ENCODE peak calls at places on chromosomes 1 and 21, in four cellular contexts. J, C, M and G are unnamed samples.

GRCh38 chr1:86436041-86436440 is 12.1 kb downstream of the CLCA2 start:
- DNase-seq in J (no peak), C (no peak), M (no peak), G (no peak)

GRCh38 chr21:25639167-25639921 is at the start of gene JAM2:
- DNase-seq in J (no peak), C (peak; percentile 36), M (no peak), G (peak; percentile 43)

GRCh38 chr1:78472251-78472620 is 18.5 kb upstream of the PTGFR start:
- DNase-seq in J (no peak), C (no peak), M (no peak), G (no peak)

GRCh38 chr1:37748563-37748962 is 16.4 kb downstream of the EPHA10 start:
- DNase-seq in J (no peak), C (no peak), M (no peak), G (no peak)

GRCh38 chr1:14238472-14239059 is 359.9 kb upstream of the KAZN start:
- DNase-seq in J (no peak), C (no peak), M (no peak), G (no peak)

GRCh38 chr21:37437376-37438080 is 71.0 kb downstream of the DYRK1A start:
- DNase-seq in J (no peak), C (no peak), M (no peak), G (no peak)

GRCh38 chr1:20266642-20267041 is 24.0 kb upstream of the VWA5B1 start:
- DNase-seq in J (no peak), C (no peak), M (no peak), G (no peak)

GRCh38 chr1:8382051-8382505 is 64.2 kb downstream of the SLC45A1 start:
- DNase-seq in J (no peak), C (no peak), M (no peak), G (no peak)

GRCh38 chr1:225435957-225436392 is 8.1 kb upstream of the LBR start:
- DNase-seq in J (no peak), C (no peak), M (no peak), G (no peak)

GRCh38 chr1:67615886-67616285 is 69.1 kb upstream of the GADD45A start:
- DNase-seq in J (no peak), C (no peak), M (no peak), G (no peak)

GRCh38 chr1:111110197-111110899 is 29.5 kb downstream of the DRAM2 start:
- DNase-seq in J (no peak), C (no peak), M (no peak), G (no peak)

GRCh38 chr1:64004451-64004850 is 199.0 kb upstream of the UBE2U start:
- DNase-seq in J (no peak), C (no peak), M (no peak), G (no peak)

GRCh38 chr1:5796028-5796427 is 196.2 kb downstream of the NPHP4 start:
- DNase-seq in J (no peak), C (no peak), M (no peak), G (no peak)

GRCh38 chr1:65232402-65233122 is 76.8 kb upstream of the DNAJC6 start:
- DNase-seq in J (no peak), C (no peak), M (no peak), G (no peak)

GRCh38 chr1:46547481-46548383 is 3.7 kb downstream of the KNCN start:
- DNase-seq in J (no peak), C (no peak), M (peak; percentile 17), G (no peak)

GRCh38 chr21:34821717-34822116 is 152.9 kb downstream of the CLIC6 start:
- DNase-seq in J (no peak), C (no peak), M (no peak), G (no peak)

GRCh38 chr1:237105826-237106225 is 63.8 kb downstream of the RYR2 start:
- DNase-seq in J (no peak), C (no peak), M (no peak), G (no peak)

GRCh38 chr21:15820857-15821256 is 91.1 kb downstream of the USP25 start:
- DNase-seq in J (no peak), C (no peak), M (no peak), G (no peak)

GRCh38 chr1:119159096-119159495 is 18.6 kb upstream of the WARS2 start:
- DNase-seq in J (no peak), C (no peak), M (no peak), G (no peak)

GRCh38 chr1:110150330-110151174 is at the start of gene SLC6A17:
- DNase-seq in J (no peak), C (no peak), M (no peak), G (no peak)

GRCh38 chr1:168320805-168321577 is 40.3 kb downstream of the TBX19 start:
- DNase-seq in J (no peak), C (peak; percentile 20), M (no peak), G (no peak)

GRCh38 chr1:210301254-210301955 is 27.3 kb upstream of the HHAT start:
- DNase-seq in J (no peak), C (no peak), M (no peak), G (no peak)

GRCh38 chr1:67355745-67356424 is 48.2 kb downstream of the IL12RB2 start:
- DNase-seq in J (no peak), C (no peak), M (no peak), G (no peak)

GRCh38 chr1:83011270-83011669 is 987.7 kb downstream of the TTLL7 start:
- DNase-seq in J (no peak), C (no peak), M (no peak), G (no peak)

GRCh38 chr1:81179239-81179638 is 621.5 kb upstream of the ADGRL2 start:
- DNase-seq in J (no peak), C (peak; percentile 81), M (no peak), G (no peak)

GRCh38 chr1:91650764-91651163 is 150.1 kb downstream of the CDC7 start:
- DNase-seq in J (no peak), C (no peak), M (no peak), G (no peak)
- H3K27ac ChIP-seq in J (peak overlapping the region; percentile 63), C (no peak overlapping the region), M (no peak overlapping the region), G (no peak overlapping the region)

GRCh38 chr21:39726133-39726532 is 18.9 kb upstream of the IGSF5 start:
- DNase-seq in J (no peak), C (no peak), M (no peak), G (no peak)

GRCh38 chr21:39727401-39728120 is 17.4 kb upstream of the IGSF5 start:
- DNase-seq in J (no peak), C (peak; percentile 75), M (no peak), G (no peak)

GRCh38 chr21:39728341-39728740 is 16.6 kb upstream of the IGSF5 start:
- DNase-seq in J (no peak), C (peak; percentile 95), M (no peak), G (no peak)

GRCh38 chr21:39724944-39725343 is 20.0 kb upstream of the IGSF5 start:
- DNase-seq in J (no peak), C (no peak), M (no peak), G (no peak)

DNA sequence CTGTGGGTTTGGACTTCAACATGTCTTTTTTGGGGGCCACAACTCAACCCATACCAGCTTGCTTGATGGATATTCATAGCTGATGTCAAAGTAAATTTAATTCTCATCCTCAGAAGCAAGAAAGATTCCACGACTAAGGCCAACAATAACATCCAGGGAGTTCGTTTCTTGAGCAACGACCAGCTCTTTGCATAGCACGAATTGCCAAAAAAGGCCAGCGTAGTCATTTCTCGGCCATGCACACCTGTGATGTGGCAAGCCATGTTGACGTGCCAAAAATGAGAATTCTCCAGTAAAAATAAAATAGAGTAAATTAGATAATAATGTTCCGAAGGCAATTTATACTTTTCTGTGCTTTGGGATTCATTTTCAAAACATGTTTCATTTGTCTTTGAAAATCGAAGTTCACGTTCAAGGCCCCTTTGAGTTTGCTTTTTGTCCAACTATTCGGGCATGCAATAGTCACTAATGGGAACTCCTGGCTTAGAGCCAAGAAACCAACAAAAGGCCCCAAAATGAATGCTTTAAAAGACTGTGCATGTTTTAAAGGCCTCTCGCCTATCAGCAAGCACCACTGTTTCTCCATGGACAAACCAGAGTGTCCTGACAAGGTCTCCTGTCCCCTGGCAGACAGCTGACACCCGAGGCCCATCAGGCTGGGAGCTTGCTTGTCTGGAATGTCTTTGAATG is 14.4 kb upstream of the IGSF5 start:
- DNase-seq in J (no peak), C (peak; percentile 64), M (no peak), G (no peak)
- H3K27ac ChIP-seq in J (no peak overlapping the region), C (no peak overlapping the region), M (no peak overlapping the region), G (no peak overlapping the region)

GRCh38 chr1:59308839-59309238 is 11.9 kb downstream of the FGGY start:
- DNase-seq in J (no peak), C (no peak), M (no peak), G (no peak)
- H3K27ac ChIP-seq in J (no peak overlapping the region), C (no peak overlapping the region), M (peak overlapping the region; percentile 66), G (no peak overlapping the region)

GRCh38 chr1:10690484-10690883 is 106.0 kb downstream of the CASZ1 start:
- DNase-seq in J (no peak), C (no peak), M (no peak), G (no peak)

GRCh38 chr1:10691740-10692125 is 104.7 kb downstream of the CASZ1 start:
- DNase-seq in J (no peak), C (no peak), M (no peak), G (no peak)

GRCh38 chr1:10692401-10693021 is 103.9 kb downstream of the CASZ1 start:
- DNase-seq in J (no peak), C (peak; percentile 9), M (peak; percentile 70), G (no peak)

GRCh38 chr1:10693152-10693496 is 103.3 kb downstream of the CASZ1 start:
- DNase-seq in J (no peak), C (no peak), M (no peak), G (no peak)

GRCh38 chr1:10691075-10691739 is 105.2 kb downstream of the CASZ1 start:
- DNase-seq in J (no peak), C (no peak), M (no peak), G (no peak)
- H3K27ac ChIP-seq in J (peak overlapping the region; percentile 93), C (no peak overlapping the region), M (no peak overlapping the region), G (no peak overlapping the region)

GRCh38 chr1:180027949-180028445 is 73.4 kb downstream of the CEP350 start:
- DNase-seq in J (no peak), C (peak; percentile 29), M (no peak), G (no peak)
- H3K27ac ChIP-seq in J (no peak overlapping the region), C (no peak overlapping the region), M (no peak overlapping the region), G (no peak overlapping the region)

GRCh38 chr1:84839544-84839943 is 53.5 kb downstream of the LPAR3 start:
- DNase-seq in J (no peak), C (no peak), M (no peak), G (no peak)
- H3K27ac ChIP-seq in J (no peak overlapping the region), C (no peak overlapping the region), M (no peak overlapping the region), G (no peak overlapping the region)

DNA sequence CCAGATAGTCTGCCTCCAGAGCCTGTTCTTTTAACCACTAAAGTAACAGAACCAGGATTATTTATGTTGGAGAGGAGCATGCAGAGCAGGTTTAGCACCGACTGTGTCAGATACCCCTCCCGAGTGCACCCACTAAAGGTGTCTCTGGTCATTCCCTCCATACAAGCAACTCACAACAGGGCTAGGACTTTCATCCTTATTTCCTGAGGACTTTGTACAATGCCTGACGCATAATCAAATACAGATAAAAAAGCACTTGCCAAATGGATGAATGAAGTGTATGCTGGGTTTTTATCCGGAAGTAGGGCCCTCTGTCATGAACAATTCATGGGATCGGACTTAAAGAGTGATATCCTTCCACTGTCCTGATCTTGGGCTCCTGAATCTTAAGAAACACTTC is 26.0 kb downstream of the RPL5 start:
- DNase-seq in J (no peak), C (no peak), M (no peak), G (no peak)
- H3K27ac ChIP-seq in J (no peak overlapping the region), C (no peak overlapping the region), M (no peak overlapping the region), G (no peak overlapping the region)

GRCh38 chr1:39110325-39110851 is 84.2 kb downstream of the NDUFS5 start:
- DNase-seq in J (no peak), C (peak; percentile 57), M (no peak), G (peak; percentile 14)
- H3K27ac ChIP-seq in J (peak overlapping the region; percentile 76), C (peak overlapping the region; percentile 82), M (no peak overlapping the region), G (peak overlapping the region; percentile 60)